ENCODE peak calls at places on chromosomes 5 and 9, in eight cellular contexts. H is AG09309; Y is aorta; F is PC-9; O is body of pancreas; R is fibroblast of the aortic adventitia; G is CD8-positive, alpha-beta memory T cell; A is K562. P is an unnamed sample.

GRCh38 chr5:124871299-124871698 is 124.9 kb upstream of the ZNF608 start:
- DNase-seq in F (no peak), H (peak; percentile 16), R (peak; percentile 68), Y (no peak), O (no peak), A (no peak), G (no peak), P (no peak)

GRCh38 chr5:147859962-147860640 is 18.4 kb upstream of the SCGB3A2 start:
- DNase-seq in G (no peak), Y (no peak), H (no peak), A (no peak), F (no peak), O (no peak), R (no peak), P (no peak)

GRCh38 chr5:127813633-127814171 is 110.5 kb downstream of the CCDC192 start:
- DNase-seq in O (no peak), H (peak; percentile 71), Y (no peak), A (no peak), R (peak; percentile 91), G (no peak), F (no peak), P (peak; percentile 58)

GRCh38 chr9:125904155-125904841 is 157.1 kb downstream of the PBX3 start:
- DNase-seq in A (no peak), H (no peak), O (no peak), F (no peak), Y (no peak), R (peak; percentile 19), G (no peak), P (no peak)

GRCh38 chr5:54905942-54906537 is 79.4 kb downstream of the ESM1 start:
- DNase-seq in O (peak; percentile 71), R (peak; percentile 88), Y (peak; percentile 89), H (peak; percentile 46), F (peak; percentile 42), G (peak; percentile 50), A (peak; percentile 37), P (no peak)

GRCh38 chr5:139641116-139642080 is 6.8 kb upstream of the CXXC5 start:
- DNase-seq in R (no peak), H (no peak), O (no peak), G (no peak), Y (no peak), F (no peak), A (no peak), P (no peak)

GRCh38 chr5:52520171-52520570 is 267.5 kb upstream of the ITGA1 start:
- DNase-seq in G (no peak), Y (no peak), O (no peak), A (no peak), F (no peak), H (no peak), R (no peak), P (no peak)

GRCh38 chr5:173010547-173011464 is 27.2 kb downstream of the ATP6V0E1 start:
- DNase-seq in H (no peak), R (peak; percentile 34), A (no peak), F (no peak), O (peak; percentile 52), Y (no peak), G (no peak), P (no peak)

GRCh38 chr5:73189816-73190451 is 16.9 kb downstream of the TMEM174 start:
- DNase-seq in G (no peak), O (no peak), Y (no peak), A (peak; percentile 19), R (peak; percentile 91), F (no peak), H (peak; percentile 41), P (peak; percentile 40)

GRCh38 chr5:21806943-21807342 is 1046.2 kb downstream of the CDH12 start:
- DNase-seq in G (no peak), O (no peak), R (peak; percentile 42), A (no peak), Y (no peak), F (no peak), H (no peak), P (peak; percentile 71)

GRCh38 chr9:108012886-108013665 is 523.5 kb upstream of the KLF4 start:
- DNase-seq in F (no peak), O (no peak), R (no peak), Y (no peak), G (no peak), H (no peak), A (no peak), P (no peak)

GRCh38 chr9:88587182-88587581 is 52.2 kb downstream of the NXNL2 start:
- DNase-seq in F (no peak), H (no peak), Y (no peak), O (no peak), R (peak; percentile 22), A (no peak), G (no peak), P (no peak)

GRCh38 chr9:120383999-120384924 is 195.7 kb downstream of the CDK5RAP2 start:
- DNase-seq in F (no peak), Y (no peak), R (peak; percentile 59), O (peak; percentile 70), H (no peak), A (no peak), G (no peak), P (no peak)

GRCh38 chr5:17880869-17881268 is 246.6 kb downstream of the TAF11L14 start:
- DNase-seq in O (no peak), R (no peak), A (no peak), Y (no peak), G (no peak), H (no peak), F (no peak), P (no peak)

GRCh38 chr5:172088801-172089200 is 82.4 kb upstream of the FBXW11 start:
- DNase-seq in R (no peak), H (no peak), O (no peak), F (no peak), A (no peak), Y (no peak), G (no peak), P (no peak)

GRCh38 chr9:97559111-97559514 is 57.6 kb downstream of the TMOD1 start:
- DNase-seq in A (no peak), Y (no peak), R (no peak), O (no peak), H (no peak), G (no peak), F (no peak), P (no peak)

GRCh38 chr5:179310439-179311090 is 34.7 kb downstream of the ADAMTS2 start:
- DNase-seq in R (no peak), O (no peak), F (no peak), A (no peak), G (no peak), H (no peak), Y (peak; percentile 56), P (no peak)

GRCh38 chr9:14097666-14098065 is 216.3 kb downstream of the NFIB start:
- DNase-seq in F (no peak), R (no peak), H (no peak), G (no peak), A (no peak), Y (no peak), O (no peak), P (no peak)

GRCh38 chr5:10046681-10047080 is 203.0 kb downstream of the ATPSCKMT start:
- DNase-seq in F (no peak), H (no peak), R (no peak), O (no peak), A (no peak), Y (no peak), G (no peak), P (no peak)

GRCh38 chr5:104179057-104179456 is 616.5 kb upstream of the NUDT12 start:
- DNase-seq in A (peak; percentile 71), Y (no peak), R (peak; percentile 70), H (peak; percentile 14), G (no peak), F (peak; percentile 33), O (peak; percentile 43), P (no peak)

DNA sequence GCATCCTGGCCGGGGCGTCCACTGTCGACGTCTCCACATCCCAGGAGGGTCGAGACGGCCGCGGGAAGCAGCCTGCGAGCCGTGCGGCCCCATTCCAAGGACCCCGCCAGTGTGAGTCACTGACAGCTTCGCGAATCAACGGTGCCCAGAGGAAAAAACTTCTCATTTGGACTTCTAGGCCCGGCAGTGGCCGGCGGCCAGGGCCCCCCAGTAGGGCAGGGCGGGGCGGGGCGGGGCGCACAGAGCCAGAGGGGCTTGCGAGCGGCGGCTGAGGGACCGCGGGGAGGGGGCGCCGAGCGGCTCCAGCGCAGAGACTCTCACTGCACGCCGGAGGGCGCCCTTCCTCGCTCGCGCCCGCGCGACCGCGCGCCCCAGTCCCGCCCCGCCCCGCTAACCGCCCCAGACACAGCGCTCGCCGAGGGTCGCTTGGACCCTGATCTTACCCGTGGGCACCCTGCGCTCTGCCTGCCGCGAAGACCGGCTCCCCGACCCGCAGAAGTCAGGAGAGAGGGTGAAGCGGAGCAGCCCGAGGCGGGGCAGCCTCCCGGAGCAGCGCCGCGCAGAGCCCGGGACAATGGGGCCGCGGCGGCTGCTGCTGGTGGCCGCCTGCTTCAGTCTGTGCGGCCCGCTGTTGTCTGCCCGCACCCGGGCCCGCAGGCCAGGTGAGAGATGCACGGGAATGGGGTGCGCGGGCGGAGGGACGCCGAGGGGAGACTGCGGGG is at the start of gene F2R:
- DNase-seq in R (peak; percentile 78), G (peak; percentile 44), F (peak; percentile 30), A (peak; percentile 85), Y (peak; percentile 84), O (peak; percentile 22), H (no peak), P (peak; percentile 21)
- H3K4me3 ChIP-seq in R (peak within 1 kb of the TSS; percentile 95), G (peak within 1 kb of the TSS; percentile 77), F (peak within 1 kb of the TSS; percentile 87), A (peak within 1 kb of the TSS; percentile 92), Y (peak within 1 kb of the TSS; percentile 73), O (peak within 1 kb of the TSS; percentile 34), H (peak within 1 kb of the TSS; percentile 84), P (peak within 1 kb of the TSS; percentile 90)

DNA sequence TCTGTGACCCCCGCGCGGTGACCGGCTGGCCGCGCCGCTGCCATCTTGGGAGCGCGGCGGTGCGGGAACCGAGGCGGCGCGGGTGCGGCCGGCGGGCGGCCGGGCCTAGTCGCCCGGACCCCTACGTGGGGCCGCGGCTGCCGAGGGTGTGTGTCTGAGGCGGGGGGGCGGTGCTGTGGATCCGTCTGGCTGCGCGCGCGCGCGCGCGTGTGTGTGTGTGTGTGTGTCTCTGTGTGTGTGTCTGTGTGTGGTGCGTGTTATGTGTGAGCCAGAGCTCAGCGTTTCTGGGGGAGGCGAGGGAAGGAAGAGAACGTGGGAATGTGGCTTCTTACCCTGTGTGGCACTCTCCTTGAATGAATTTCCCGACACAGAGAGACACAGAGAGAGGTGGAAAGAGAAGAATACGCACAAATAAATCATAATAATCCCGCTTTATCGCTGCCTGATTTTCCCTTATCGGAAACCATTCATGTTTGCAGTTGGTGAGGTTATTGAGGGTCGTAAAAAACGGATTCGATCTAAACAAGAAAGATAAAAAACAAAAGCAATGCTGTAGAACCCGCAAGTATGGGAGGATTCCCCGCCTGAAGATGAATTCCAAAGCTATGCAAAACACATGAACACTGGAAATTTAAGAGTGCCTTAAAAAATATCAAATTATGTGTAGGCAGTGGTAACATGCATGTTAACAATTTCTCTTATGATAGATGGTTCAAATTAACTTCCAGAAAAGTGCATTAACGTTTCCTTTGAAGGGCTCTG is 5.7 kb downstream of the NR2F1 start:
- DNase-seq in F (no peak), H (no peak), A (no peak), G (no peak), R (no peak), O (no peak), Y (no peak), P (no peak)
- H3K4me3 ChIP-seq in F (no peak overlapping the region), H (no peak overlapping the region), A (no peak overlapping the region), G (no peak overlapping the region), R (no peak overlapping the region), O (no peak overlapping the region), Y (no peak overlapping the region), P (no peak overlapping the region)

GRCh38 chr5:1156033-1156753 is 44.3 kb upstream of the SLC12A7 start:
- DNase-seq in H (no peak), O (no peak), A (no peak), Y (peak; percentile 65), F (no peak), R (no peak), G (no peak), P (no peak)
- H3K4me3 ChIP-seq in H (no peak overlapping the region), O (no peak overlapping the region), A (no peak overlapping the region), Y (no peak overlapping the region), F (no peak overlapping the region), R (no peak overlapping the region), G (no peak overlapping the region), P (no peak overlapping the region)

GRCh38 chr5:1444361-1445189 is 665 bp downstream of the SLC6A3 start:
- DNase-seq in F (no peak), Y (peak; percentile 68), O (no peak), A (no peak), H (no peak), R (no peak), G (no peak), P (no peak)
- H3K4me3 ChIP-seq in F (no peak overlapping the region), Y (no peak overlapping the region), O (no peak overlapping the region), A (no peak overlapping the region), H (no peak overlapping the region), R (no peak overlapping the region), G (no peak overlapping the region), P (no peak overlapping the region)